ENCODE peak calls at places on chromosomes 7 and 10, in five cellular contexts. One of them, this sample, is unnamed.
A peak's percentile ranks its signal among the peaks of the same experiment; 100 is the strongest.

GRCh38 chr10:99172130-99172738 is 63.4 kb downstream of the HPSE2 start:
- DNase-seq in CD8-positive, alpha-beta memory T cell: no peak
- DNase-seq in NCI-H1048: no peak
- DNase-seq in occipital lobe: no peak
- DNase-seq in NCI-H2029 treated with DMSO at 0.1 percent for 48 hours: no peak
- DNase-seq in this sample: no peak

GRCh38 chr7:137441451-137441850 is 97.9 kb upstream of the PTN start:
- DNase-seq in NCI-H1048: no peak
- DNase-seq in NCI-H2029 treated with DMSO at 0.1 percent for 48 hours: no peak
- DNase-seq in occipital lobe: no peak
- DNase-seq in CD8-positive, alpha-beta memory T cell: no peak
- DNase-seq in this sample: no peak

GRCh38 chr10:112243713-112244112 is 39.5 kb upstream of the TECTB start:
- DNase-seq in occipital lobe: no peak
- DNase-seq in CD8-positive, alpha-beta memory T cell: no peak
- DNase-seq in NCI-H1048: no peak
- DNase-seq in NCI-H2029 treated with DMSO at 0.1 percent for 48 hours: no peak
- DNase-seq in this sample: no peak

GRCh38 chr7:117399820-117400422 is 27.4 kb downstream of the ASZ1 start:
- DNase-seq in NCI-H1048: peak; percentile 12
- DNase-seq in occipital lobe: no peak
- DNase-seq in CD8-positive, alpha-beta memory T cell: no peak
- DNase-seq in NCI-H2029 treated with DMSO at 0.1 percent for 48 hours: no peak
- DNase-seq in this sample: no peak

GRCh38 chr10:62373995-62374861 is at the start of gene ZNF365:
- DNase-seq in NCI-H2029 treated with DMSO at 0.1 percent for 48 hours: no peak
- DNase-seq in NCI-H1048: no peak
- DNase-seq in occipital lobe: peak; percentile 76
- DNase-seq in CD8-positive, alpha-beta memory T cell: peak; percentile 39
- DNase-seq in this sample: peak; percentile 95

GRCh38 chr7:73906874-73907273 is 45.9 kb downstream of the TMEM270 start:
- DNase-seq in NCI-H1048: no peak
- DNase-seq in occipital lobe: no peak
- DNase-seq in CD8-positive, alpha-beta memory T cell: no peak
- DNase-seq in NCI-H2029 treated with DMSO at 0.1 percent for 48 hours: no peak
- DNase-seq in this sample: no peak

GRCh38 chr10:5603848-5604170 is 62.6 kb downstream of the ASB13 start:
- DNase-seq in CD8-positive, alpha-beta memory T cell: no peak
- DNase-seq in NCI-H2029 treated with DMSO at 0.1 percent for 48 hours: no peak
- DNase-seq in NCI-H1048: no peak
- DNase-seq in occipital lobe: no peak
- DNase-seq in this sample: no peak

GRCh38 chr7:94612253-94612652 is 43.7 kb downstream of the SGCE start:
- DNase-seq in CD8-positive, alpha-beta memory T cell: no peak
- DNase-seq in NCI-H2029 treated with DMSO at 0.1 percent for 48 hours: no peak
- DNase-seq in NCI-H1048: no peak
- DNase-seq in occipital lobe: no peak
- DNase-seq in this sample: no peak

GRCh38 chr10:83603708-83604107 is 535.6 kb upstream of the GHITM start:
- DNase-seq in NCI-H1048: no peak
- DNase-seq in NCI-H2029 treated with DMSO at 0.1 percent for 48 hours: no peak
- DNase-seq in CD8-positive, alpha-beta memory T cell: no peak
- DNase-seq in occipital lobe: no peak
- DNase-seq in this sample: no peak

GRCh38 chr7:102318482-102318971 is 31.9 kb downstream of the SH2B2 start:
- DNase-seq in NCI-H2029 treated with DMSO at 0.1 percent for 48 hours: peak; percentile 13
- DNase-seq in CD8-positive, alpha-beta memory T cell: no peak
- DNase-seq in occipital lobe: no peak
- DNase-seq in NCI-H1048: no peak
- DNase-seq in this sample: peak; percentile 94

GRCh38 chr7:106717997-106718871 is 57.3 kb upstream of the CCDC71L start:
- DNase-seq in NCI-H2029 treated with DMSO at 0.1 percent for 48 hours: no peak
- DNase-seq in occipital lobe: no peak
- DNase-seq in CD8-positive, alpha-beta memory T cell: peak; percentile 5
- DNase-seq in NCI-H1048: peak; percentile 35
- DNase-seq in this sample: peak; percentile 85

GRCh38 chr7:127556404-127556803 is 29.0 kb downstream of the GCC1 start:
- DNase-seq in NCI-H1048: no peak
- DNase-seq in NCI-H2029 treated with DMSO at 0.1 percent for 48 hours: no peak
- DNase-seq in CD8-positive, alpha-beta memory T cell: no peak
- DNase-seq in occipital lobe: no peak
- DNase-seq in this sample: no peak

GRCh38 chr10:118712080-118712479 is 42.7 kb downstream of the CACUL1 start:
- DNase-seq in CD8-positive, alpha-beta memory T cell: no peak
- DNase-seq in occipital lobe: no peak
- DNase-seq in NCI-H1048: no peak
- DNase-seq in NCI-H2029 treated with DMSO at 0.1 percent for 48 hours: no peak
- DNase-seq in this sample: no peak

GRCh38 chr10:15137636-15138035 is 30.9 kb downstream of the NMT2 start:
- DNase-seq in CD8-positive, alpha-beta memory T cell: no peak
- DNase-seq in occipital lobe: no peak
- DNase-seq in NCI-H1048: no peak
- DNase-seq in NCI-H2029 treated with DMSO at 0.1 percent for 48 hours: no peak
- DNase-seq in this sample: no peak

GRCh38 chr7:101370836-101371235 is 8.2 kb downstream of the COL26A1 start:
- DNase-seq in occipital lobe: no peak
- DNase-seq in NCI-H2029 treated with DMSO at 0.1 percent for 48 hours: no peak
- DNase-seq in CD8-positive, alpha-beta memory T cell: no peak
- DNase-seq in NCI-H1048: no peak
- DNase-seq in this sample: peak; percentile 34

GRCh38 chr7:95436407-95436806 is 1.6 kb upstream of the PON2 start:
- DNase-seq in NCI-H1048: no peak
- DNase-seq in occipital lobe: no peak
- DNase-seq in CD8-positive, alpha-beta memory T cell: no peak
- DNase-seq in NCI-H2029 treated with DMSO at 0.1 percent for 48 hours: no peak
- DNase-seq in this sample: no peak

GRCh38 chr10:79347894-79348639 is 798 bp downstream of the PPIF start:
- DNase-seq in NCI-H2029 treated with DMSO at 0.1 percent for 48 hours: no peak
- DNase-seq in occipital lobe: peak; percentile 21
- DNase-seq in CD8-positive, alpha-beta memory T cell: peak; percentile 72
- DNase-seq in NCI-H1048: no peak
- DNase-seq in this sample: peak; percentile 97

GRCh38 chr10:133359554-133359971 is 1.7 kb upstream of the FUOM start:
- DNase-seq in NCI-H2029 treated with DMSO at 0.1 percent for 48 hours: no peak
- DNase-seq in NCI-H1048: no peak
- DNase-seq in CD8-positive, alpha-beta memory T cell: no peak
- DNase-seq in occipital lobe: no peak
- DNase-seq in this sample: peak; percentile 87

GRCh38 chr7:130153251-130153908 is 51.8 kb downstream of the TMEM209 start:
- DNase-seq in NCI-H1048: no peak
- DNase-seq in CD8-positive, alpha-beta memory T cell: no peak
- DNase-seq in NCI-H2029 treated with DMSO at 0.1 percent for 48 hours: no peak
- DNase-seq in occipital lobe: no peak
- DNase-seq in this sample: peak; percentile 73

GRCh38 chr7:16847381-16847860 is 34.4 kb downstream of the AGR3 start:
- DNase-seq in NCI-H2029 treated with DMSO at 0.1 percent for 48 hours: peak; percentile 62
- DNase-seq in NCI-H1048: no peak
- DNase-seq in occipital lobe: no peak
- DNase-seq in CD8-positive, alpha-beta memory T cell: no peak
- DNase-seq in this sample: no peak

GRCh38 chr10:46092523-46093195 is 46.6 kb upstream of the MSMB start:
- DNase-seq in NCI-H1048: no peak
- DNase-seq in CD8-positive, alpha-beta memory T cell: peak; percentile 24
- DNase-seq in occipital lobe: no peak
- DNase-seq in NCI-H2029 treated with DMSO at 0.1 percent for 48 hours: no peak
- DNase-seq in this sample: no peak

GRCh38 chr7:94394399-94395140 is at the start of gene COL1A2:
- DNase-seq in NCI-H1048: no peak
- DNase-seq in CD8-positive, alpha-beta memory T cell: no peak
- DNase-seq in occipital lobe: no peak
- DNase-seq in NCI-H2029 treated with DMSO at 0.1 percent for 48 hours: no peak
- DNase-seq in this sample: peak; percentile 95

GRCh38 chr7:129779602-129780256 is 168.2 kb downstream of the NRF1 start:
- DNase-seq in NCI-H1048: peak; percentile 83
- DNase-seq in NCI-H2029 treated with DMSO at 0.1 percent for 48 hours: peak; percentile 79
- DNase-seq in CD8-positive, alpha-beta memory T cell: peak; percentile 30
- DNase-seq in occipital lobe: no peak
- DNase-seq in this sample: peak; percentile 96

GRCh38 chr10:34759837-34760215 is 55.3 kb downstream of the PARD3 start:
- DNase-seq in CD8-positive, alpha-beta memory T cell: no peak
- DNase-seq in NCI-H1048: no peak
- DNase-seq in occipital lobe: no peak
- DNase-seq in NCI-H2029 treated with DMSO at 0.1 percent for 48 hours: no peak
- DNase-seq in this sample: no peak

GRCh38 chr10:75202321-75203096 is 8.1 kb upstream of the VDAC2 start:
- DNase-seq in CD8-positive, alpha-beta memory T cell: no peak
- DNase-seq in NCI-H1048: no peak
- DNase-seq in occipital lobe: no peak
- DNase-seq in NCI-H2029 treated with DMSO at 0.1 percent for 48 hours: no peak
- DNase-seq in this sample: peak; percentile 88

GRCh38 chr7:150450491-150450992 is at the start of gene GIMAP8:
- DNase-seq in NCI-H1048: no peak
- DNase-seq in occipital lobe: no peak
- DNase-seq in CD8-positive, alpha-beta memory T cell: peak; percentile 38
- DNase-seq in NCI-H2029 treated with DMSO at 0.1 percent for 48 hours: no peak
- DNase-seq in this sample: no peak

GRCh38 chr7:122082670-122083069 is 61.4 kb downstream of the AASS start:
- DNase-seq in occipital lobe: no peak
- DNase-seq in NCI-H2029 treated with DMSO at 0.1 percent for 48 hours: no peak
- DNase-seq in NCI-H1048: no peak
- DNase-seq in CD8-positive, alpha-beta memory T cell: no peak
- DNase-seq in this sample: no peak

GRCh38 chr10:107579970-107580369 is 415.5 kb upstream of the SORCS1 start:
- DNase-seq in occipital lobe: no peak
- DNase-seq in NCI-H1048: no peak
- DNase-seq in NCI-H2029 treated with DMSO at 0.1 percent for 48 hours: no peak
- DNase-seq in CD8-positive, alpha-beta memory T cell: no peak
- DNase-seq in this sample: no peak

GRCh38 chr7:155230169-155230593 is 67.5 kb upstream of the INSIG1 start:
- DNase-seq in CD8-positive, alpha-beta memory T cell: no peak
- DNase-seq in NCI-H1048: no peak
- DNase-seq in occipital lobe: peak; percentile 55
- DNase-seq in NCI-H2029 treated with DMSO at 0.1 percent for 48 hours: no peak
- DNase-seq in this sample: peak; percentile 100

GRCh38 chr10:110508806-110509544 is 11.3 kb downstream of the DUSP5 start:
- DNase-seq in NCI-H2029 treated with DMSO at 0.1 percent for 48 hours: no peak
- DNase-seq in NCI-H1048: no peak
- DNase-seq in CD8-positive, alpha-beta memory T cell: no peak
- DNase-seq in occipital lobe: no peak
- DNase-seq in this sample: no peak

GRCh38 chr10:96720422-96721206 is at the start of gene PIK3AP1:
- DNase-seq in occipital lobe: no peak
- DNase-seq in NCI-H1048: no peak
- DNase-seq in CD8-positive, alpha-beta memory T cell: peak; percentile 49
- DNase-seq in NCI-H2029 treated with DMSO at 0.1 percent for 48 hours: no peak
- DNase-seq in this sample: peak; percentile 84

GRCh38 chr7:32164341-32164996 is 94.3 kb upstream of the PDE1C start:
- DNase-seq in NCI-H1048: peak; percentile 12
- DNase-seq in NCI-H2029 treated with DMSO at 0.1 percent for 48 hours: no peak
- DNase-seq in occipital lobe: no peak
- DNase-seq in CD8-positive, alpha-beta memory T cell: no peak
- DNase-seq in this sample: peak; percentile 57

GRCh38 chr10:105837951-105838350 is 1196.9 kb downstream of the SORCS3 start:
- DNase-seq in CD8-positive, alpha-beta memory T cell: no peak
- DNase-seq in NCI-H1048: no peak
- DNase-seq in occipital lobe: no peak
- DNase-seq in NCI-H2029 treated with DMSO at 0.1 percent for 48 hours: no peak
- DNase-seq in this sample: no peak

GRCh38 chr7:35003679-35004278 is 33.5 kb downstream of the DPY19L1 start:
- DNase-seq in NCI-H1048: no peak
- DNase-seq in occipital lobe: peak; percentile 38
- DNase-seq in NCI-H2029 treated with DMSO at 0.1 percent for 48 hours: peak; percentile 96
- DNase-seq in CD8-positive, alpha-beta memory T cell: no peak
- DNase-seq in this sample: no peak

GRCh38 chr10:5876181-5876768 is 13.4 kb downstream of the ANKRD16 start:
- DNase-seq in occipital lobe: no peak
- DNase-seq in CD8-positive, alpha-beta memory T cell: no peak
- DNase-seq in NCI-H2029 treated with DMSO at 0.1 percent for 48 hours: no peak
- DNase-seq in NCI-H1048: no peak
- DNase-seq in this sample: no peak

GRCh38 chr7:36651404-36651803 is 72.9 kb downstream of the AOAH start:
- DNase-seq in NCI-H2029 treated with DMSO at 0.1 percent for 48 hours: no peak
- DNase-seq in CD8-positive, alpha-beta memory T cell: no peak
- DNase-seq in NCI-H1048: no peak
- DNase-seq in occipital lobe: no peak
- DNase-seq in this sample: peak; percentile 50

GRCh38 chr7:127393370-127394058 is 1.0 kb upstream of the ZNF800 start:
- DNase-seq in NCI-H2029 treated with DMSO at 0.1 percent for 48 hours: no peak
- DNase-seq in CD8-positive, alpha-beta memory T cell: no peak
- DNase-seq in NCI-H1048: no peak
- DNase-seq in occipital lobe: no peak
- DNase-seq in this sample: peak; percentile 67

GRCh38 chr10:178723-179122 is 43.5 kb downstream of the ZMYND11 start:
- DNase-seq in NCI-H2029 treated with DMSO at 0.1 percent for 48 hours: no peak
- DNase-seq in occipital lobe: no peak
- DNase-seq in NCI-H1048: no peak
- DNase-seq in CD8-positive, alpha-beta memory T cell: no peak
- DNase-seq in this sample: no peak

GRCh38 chr10:43078986-43079273 is 2.1 kb downstream of the RET start:
- DNase-seq in NCI-H2029 treated with DMSO at 0.1 percent for 48 hours: no peak
- DNase-seq in NCI-H1048: no peak
- DNase-seq in occipital lobe: no peak
- DNase-seq in CD8-positive, alpha-beta memory T cell: no peak
- DNase-seq in this sample: peak; percentile 95

GRCh38 chr10:123796736-123797135 is 94.9 kb downstream of the CPXM2 start:
- DNase-seq in occipital lobe: no peak
- DNase-seq in NCI-H1048: no peak
- DNase-seq in NCI-H2029 treated with DMSO at 0.1 percent for 48 hours: no peak
- DNase-seq in CD8-positive, alpha-beta memory T cell: no peak
- DNase-seq in this sample: no peak

This sample was measured in osteoblast.